ENCODE peak calls at places on chromosome 3, in six cellular contexts. A is left colon; C is activated CD4-positive, alpha-beta T cell treated with anti-CD3 and anti-CD28 coated beads, Interleukin-2, amount 50 U/mL, for 1 hour; O is mesothelial cell of epicardium; Q is retina; G is EL. K is an unnamed sample.

GRCh38 chr3:143218176-143218575 is 98.6 kb downstream of the CHST2 start:
- DNase-seq in A (no peak), C (no peak), O (no peak), Q (no peak), G (no peak), K (no peak)

GRCh38 chr3:68666409-68667193 is 265.7 kb downstream of the TAFA4 start:
- DNase-seq in A (no peak), C (no peak), O (no peak), Q (peak; percentile 32), G (no peak), K (no peak)

GRCh38 chr3:31853580-31853979 is 127.5 kb downstream of the OSBPL10 start:
- DNase-seq in A (no peak), C (no peak), O (no peak), Q (no peak), G (no peak), K (no peak)

GRCh38 chr3:21174461-21174860 is 576.5 kb downstream of the ZNF385D start:
- DNase-seq in A (no peak), C (no peak), O (no peak), Q (no peak), G (peak; percentile 59), K (no peak)

GRCh38 chr3:123660900-123661299 is 76.0 kb upstream of the HACD2 start:
- DNase-seq in A (peak; percentile 95), C (no peak), O (peak; percentile 65), Q (no peak), G (peak; percentile 89), K (no peak)

GRCh38 chr3:29441020-29441324 is 160.1 kb downstream of the RBMS3 start:
- DNase-seq in A (no peak), C (no peak), O (no peak), Q (no peak), G (no peak), K (no peak)

GRCh38 chr3:148992027-148992634 is 791 bp downstream of the GYG1 start:
- DNase-seq in A (no peak), C (peak; percentile 5), O (peak; percentile 29), Q (peak; percentile 69), G (peak; percentile 47), K (no peak)

GRCh38 chr3:192907784-192908183 is 9.9 kb downstream of the MB21D2 start:
- DNase-seq in A (no peak), C (no peak), O (no peak), Q (no peak), G (peak; percentile 68), K (no peak)

GRCh38 chr3:71083726-71084131 is 499.8 kb downstream of the FOXP1 start:
- DNase-seq in A (no peak), C (no peak), O (no peak), Q (no peak), G (no peak), K (peak; percentile 71)

GRCh38 chr3:52249683-52250082 is 4.1 kb downstream of the PPM1M start:
- DNase-seq in A (no peak), C (no peak), O (no peak), Q (no peak), G (no peak), K (no peak)

GRCh38 chr3:50078622-50079021 is 10.1 kb upstream of the RBM5 start:
- DNase-seq in A (no peak), C (no peak), O (no peak), Q (no peak), G (no peak), K (no peak)